ENCODE peak calls at places on chromosomes 7 and 10, in five cellular contexts. J is fibroblast of mammary gland, Z is foreskin fibroblast, W is PC-3, I is epithelial cell of esophagus. G is an unnamed sample.

GRCh38 chr10:97882142-97883091 is 32.8 kb downstream of the GOLGA7B start:
- DNase-seq in I (peak), Z (peak), W (peak), J (peak), G (peak)

GRCh38 chr7:22432203-22432718 is 67.7 kb downstream of the STEAP1B start:
- DNase-seq in W (no peak), J (no peak), Z (no peak), I (no peak), G (no peak)

GRCh38 chr10:60395711-60396110 is 6.0 kb upstream of the ANK3 start:
- DNase-seq in Z (no peak), W (no peak), I (no peak), J (no peak), G (no peak)

GRCh38 chr7:28900311-28900710 is 57.8 kb downstream of the TRIL start:
- DNase-seq in J (no peak), Z (no peak), I (no peak), W (no peak), G (no peak)

GRCh38 chr10:69869291-69869841 is 67.7 kb downstream of the COL13A1 start:
- DNase-seq in J (peak), W (peak), Z (peak), I (peak), G (peak)

GRCh38 chr10:108801775-108802516 is 1121.4 kb downstream of the XPNPEP1 start:
- DNase-seq in W (peak), Z (peak), I (no peak), J (peak), G (peak)

GRCh38 chr7:26648429-26649015 is 215.9 kb downstream of the SKAP2 start:
- DNase-seq in J (peak), W (peak), I (peak), Z (peak), G (peak)

GRCh38 chr7:34823650-34824258 is 165.7 kb downstream of the NPSR1 start:
- DNase-seq in I (peak), J (peak), Z (peak), W (peak), G (peak)

GRCh38 chr10:1368772-1369171 is 312.6 kb downstream of the WDR37 start:
- DNase-seq in Z (no peak), J (no peak), W (peak), I (no peak), G (no peak)

GRCh38 chr7:105210721-105211205 is 178.0 kb downstream of the SRPK2 start:
- DNase-seq in J (no peak), W (no peak), Z (no peak), I (no peak), G (no peak)

GRCh38 chr7:98329100-98329871 is 47.8 kb downstream of the BRI3 start:
- DNase-seq in W (no peak), I (no peak), J (no peak), Z (no peak), G (peak)

GRCh38 chr10:77898323-77899079 is 28.1 kb downstream of the DLG5 start:
- DNase-seq in Z (no peak), I (peak), J (peak), W (no peak), G (no peak)

GRCh38 chr7:18241543-18242231 is 214.0 kb upstream of the PRPS1L1 start:
- DNase-seq in Z (no peak), I (peak), J (no peak), W (peak), G (no peak)

GRCh38 chr7:129530881-129531391 is 28.6 kb downstream of the SMKR1 start:
- DNase-seq in J (peak), I (peak), W (peak), Z (peak), G (peak)

GRCh38 chr7:22586806-22587180 is 86.8 kb upstream of the STEAP1B start:
- DNase-seq in W (peak), J (peak), Z (no peak), I (peak), G (no peak)

GRCh38 chr7:116526897-116527296 is 2.1 kb downstream of the CAV1 start:
- DNase-seq in W (no peak), J (peak), Z (no peak), I (peak), G (no peak)

GRCh38 chr7:10974717-10975032 is 1.0 kb downstream of the PHF14 start:
- DNase-seq in Z (no peak), I (no peak), J (no peak), W (no peak), G (no peak)

GRCh38 chr7:113487925-113488731 is 369.8 kb upstream of the SMIM30 start:
- DNase-seq in J (no peak), I (peak), Z (no peak), W (no peak), G (no peak)

GRCh38 chr10:24858244-24858907 is 94.0 kb downstream of the PRTFDC1 start:
- DNase-seq in Z (peak), I (peak), W (peak), J (peak), G (peak)

GRCh38 chr7:152144557-152145245 is 119.2 kb downstream of the GALNT11 start:
- DNase-seq in J (no peak), Z (no peak), W (no peak), I (no peak), G (no peak)

GRCh38 chr7:157564518-157565177 is 227.8 kb downstream of the DNAJB6 start:
- DNase-seq in I (no peak), Z (no peak), J (peak), W (peak), G (peak)

GRCh38 chr7:121262969-121263368 is 65.8 kb upstream of the WNT16 start:
- DNase-seq in W (no peak), J (no peak), I (no peak), Z (no peak), G (no peak)

GRCh38 chr7:121262221-121262620 is 66.6 kb upstream of the WNT16 start:
- DNase-seq in W (no peak), I (no peak), J (no peak), Z (no peak), G (no peak)

GRCh38 chr7:121261207-121261884 is 67.5 kb upstream of the WNT16 start:
- DNase-seq in J (no peak), Z (no peak), I (no peak), W (no peak), G (no peak)

DNA sequence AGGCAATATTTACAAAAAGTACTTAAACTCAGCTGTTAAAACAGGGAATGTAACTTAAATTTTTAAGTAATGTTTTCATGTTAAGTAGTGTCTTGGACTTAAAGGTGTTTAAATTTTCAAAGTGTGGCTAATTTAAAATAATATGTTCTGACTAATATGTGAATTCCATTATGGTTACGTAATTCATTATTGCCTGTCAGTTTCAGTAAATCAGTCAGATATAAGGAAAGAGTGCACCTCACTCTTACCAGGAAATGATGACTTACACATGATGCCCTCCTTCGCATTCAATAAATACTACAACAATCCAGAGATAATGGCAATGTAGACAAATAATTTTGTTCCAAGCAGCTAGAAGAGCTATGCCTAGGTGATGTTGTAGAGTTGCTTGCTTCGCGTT is 69.0 kb upstream of the WNT16 start:
- DNase-seq in I (peak), W (no peak), Z (no peak), J (no peak), G (no peak)
- H3K4me3 ChIP-seq in I (no peak), W (no peak), Z (no peak), J (no peak), G (no peak)

DNA sequence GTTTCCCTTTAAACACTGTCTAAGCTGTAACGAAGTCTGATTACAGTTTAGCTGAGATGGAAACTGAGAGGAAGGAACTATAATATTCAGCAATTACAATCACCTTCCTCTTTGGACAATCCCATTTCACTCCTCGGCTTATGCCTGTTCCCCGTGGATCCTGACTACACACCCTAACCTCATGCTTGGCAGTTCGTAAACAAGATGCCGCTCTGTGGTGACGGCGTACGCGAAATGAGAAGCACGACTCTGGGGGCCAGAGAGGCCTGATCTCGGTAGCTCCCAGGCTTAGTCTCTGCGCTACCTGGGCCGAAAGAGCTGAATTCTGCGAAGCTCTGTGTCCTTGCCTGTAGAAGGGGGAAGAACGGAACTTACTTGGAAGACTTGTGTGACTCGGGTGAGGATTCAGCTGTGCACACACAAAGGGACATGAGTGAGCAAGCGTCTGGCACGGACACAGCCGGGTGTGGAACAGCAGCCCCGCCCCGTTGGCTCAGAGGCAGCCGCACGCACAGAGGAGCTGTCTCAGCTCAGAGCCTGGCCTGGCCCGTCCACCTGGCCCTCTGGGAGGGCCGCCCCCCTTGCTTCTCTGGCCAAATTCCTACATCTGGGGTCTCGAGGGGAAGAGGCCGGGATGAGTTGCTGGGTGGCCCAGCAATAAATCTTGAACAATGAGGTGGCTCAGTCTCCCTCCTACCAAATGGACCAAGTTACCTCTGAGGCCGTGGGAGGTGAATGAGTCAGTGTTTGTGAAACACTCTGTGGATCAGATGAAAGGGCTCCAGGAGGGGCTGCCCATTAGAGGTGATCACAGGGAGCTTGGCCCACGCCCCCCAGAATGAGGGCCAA is 83.9 kb downstream of the PDGFA start:
- DNase-seq in Z (no peak), W (peak), J (peak), I (peak), G (peak)
- H3K4me3 ChIP-seq in Z (no peak), W (peak), J (no peak), I (peak), G (no peak)

GRCh38 chr7:101507791-101508252 is 121.3 kb downstream of the MYL10 start:
- DNase-seq in J (peak), Z (no peak), I (peak), W (peak), G (peak)
- H3K4me3 ChIP-seq in J (no peak), Z (no peak), I (no peak), W (no peak), G (no peak)

GRCh38 chr10:104642001-104642270 is 846 bp downstream of the SORCS3 start:
- DNase-seq in I (no peak), Z (no peak), W (no peak), J (no peak), G (no peak)
- H3K4me3 ChIP-seq in I (no peak), Z (no peak), W (no peak), J (no peak), G (no peak)

GRCh38 chr7:143882611-143883078 is 19.3 kb downstream of the TCAF1 start:
- DNase-seq in Z (peak), W (no peak), I (peak), J (peak), G (peak)
- H3K4me3 ChIP-seq in Z (peak), W (no peak), I (peak), J (peak), G (peak)

GRCh38 chr10:110834622-110835219 is 37.0 kb upstream of the PDCD4 start:
- DNase-seq in I (peak), J (no peak), W (no peak), Z (no peak), G (peak)

GRCh38 chr10:110837418-110838120 is 34.2 kb upstream of the PDCD4 start:
- DNase-seq in W (no peak), Z (no peak), I (no peak), J (no peak), G (peak)

GRCh38 chr10:110833234-110833940 is 38.3 kb upstream of the PDCD4 start:
- DNase-seq in J (no peak), Z (no peak), I (no peak), W (no peak), G (no peak)

GRCh38 chr10:110833941-110834621 is 37.6 kb upstream of the PDCD4 start:
- DNase-seq in I (no peak), W (no peak), Z (no peak), J (no peak), G (no peak)

DNA sequence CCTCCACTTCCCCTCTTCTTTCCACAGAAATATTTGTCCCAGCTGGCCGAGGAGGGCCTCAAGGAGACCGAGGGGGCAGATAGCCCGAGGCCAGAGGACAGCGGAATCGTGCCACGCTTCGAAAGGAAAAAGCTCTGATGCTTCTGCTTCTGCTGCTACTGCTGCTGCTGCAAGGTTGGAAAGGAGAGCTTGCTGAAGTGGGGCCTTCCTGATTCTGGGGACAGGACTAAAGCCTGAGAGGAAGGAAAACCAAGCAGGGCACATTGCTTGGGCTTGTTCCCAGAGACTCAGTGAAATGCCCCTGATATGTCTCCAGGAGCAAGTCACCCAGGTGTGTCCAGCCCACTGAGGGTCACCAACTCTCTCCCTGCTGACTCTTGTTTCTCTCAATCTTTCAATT is 35.9 kb upstream of the PDCD4 start:
- DNase-seq in J (no peak), I (no peak), W (no peak), Z (no peak), G (no peak)
- H3K4me3 ChIP-seq in J (no peak), I (no peak), W (no peak), Z (no peak), G (no peak)

G was measured in astrocyte of the spinal cord.